ENCODE peak calls at places on chromosomes 2 and 18, in seven cellular contexts. K is K562, L is HepG2, E is SK-N-SH, G is HCT116, R is GM12878, V is H1. N is an unnamed sample.

GRCh38 chr2:83879127-83879526 is 580.0 kb downstream of the SUCLG1 start:
- DNase-seq in K (no peak), G (no peak), R (no peak), L (no peak), E (no peak), V (no peak), N (peak)

GRCh38 chr2:151665959-151666358 is 68.3 kb downstream of the NEB start:
- DNase-seq in V (no peak), L (no peak), E (no peak), G (no peak), K (no peak), R (no peak), N (no peak)

GRCh38 chr2:200026312-200026711 is 70.9 kb downstream of the MAIP1 start:
- DNase-seq in L (no peak), V (no peak), R (no peak), K (no peak), E (no peak), G (no peak), N (no peak)

GRCh38 chr2:153163055-153163454 is 315.5 kb downstream of the RPRM start:
- DNase-seq in E (peak), R (no peak), V (peak), G (peak), L (peak), K (no peak), N (peak)

GRCh38 chr2:118698564-118698963 is 148.9 kb downstream of the EN1 start:
- DNase-seq in G (no peak), E (no peak), R (no peak), V (no peak), L (no peak), K (no peak), N (no peak)

GRCh38 chr2:21820271-21820670 is 696.5 kb downstream of the TDRD15 start:
- DNase-seq in E (no peak), L (no peak), K (no peak), G (no peak), R (no peak), V (no peak), N (no peak)

GRCh38 chr2:152189622-152190495 is 14.3 kb upstream of the STAM2 start:
- DNase-seq in E (peak), V (no peak), R (no peak), K (peak), L (peak), G (peak), N (peak)

GRCh38 chr2:150974864-150975263 is 286.8 kb downstream of the RBM43 start:
- DNase-seq in V (no peak), L (no peak), G (no peak), E (no peak), K (no peak), R (no peak), N (no peak)

GRCh38 chr2:23384551-23385349 is at the start of gene KLHL29:
- DNase-seq in L (no peak), R (no peak), G (no peak), K (peak), E (peak), V (no peak), N (no peak)

GRCh38 chr2:81976998-81977397 is 1672.4 kb upstream of the LRRTM1 start:
- DNase-seq in R (no peak), G (no peak), K (no peak), L (no peak), V (no peak), E (no peak), N (no peak)

GRCh38 chr2:101983928-101984327 is 7.8 kb upstream of the IL1R2 start:
- DNase-seq in G (no peak), V (no peak), K (no peak), E (peak), L (peak), R (no peak), N (peak)

GRCh38 chr2:104474725-104475124 is 379.2 kb upstream of the POU3F3 start:
- DNase-seq in G (no peak), K (no peak), E (no peak), L (no peak), R (no peak), V (no peak), N (no peak)

GRCh38 chr2:157935378-157935726 is 59.2 kb upstream of the ACVR1 start:
- DNase-seq in L (no peak), E (no peak), G (no peak), V (no peak), R (no peak), K (no peak), N (no peak)

GRCh38 chr18:52694804-52695203 is 354.8 kb downstream of the DCC start:
- DNase-seq in G (no peak), V (no peak), E (peak), K (no peak), R (no peak), L (no peak), N (peak)

GRCh38 chr2:241080405-241081189 is 21.5 kb downstream of the MTERF4 start:
- DNase-seq in R (no peak), L (no peak), E (no peak), V (no peak), K (no peak), G (no peak), N (no peak)

GRCh38 chr2:119463990-119464389 is 32.3 kb downstream of the TMEM37 start:
- DNase-seq in R (no peak), L (no peak), G (no peak), E (no peak), V (no peak), K (no peak), N (no peak)

GRCh38 chr2:196239622-196240587 is 68.5 kb upstream of the STK17B start:
- DNase-seq in G (peak), V (no peak), E (no peak), K (peak), L (no peak), R (peak), N (no peak)

GRCh38 chr2:39620067-39620466 is 45.6 kb upstream of the TMEM178A start:
- DNase-seq in K (peak), V (no peak), E (peak), R (no peak), G (no peak), L (peak), N (no peak)

GRCh38 chr2:226403360-226403759 is 396.3 kb downstream of the IRS1 start:
- DNase-seq in V (no peak), L (peak), G (no peak), R (no peak), E (no peak), K (no peak), N (no peak)

GRCh38 chr2:127400897-127401756 is 13.4 kb upstream of the MAP3K2 start:
- DNase-seq in R (no peak), K (no peak), L (peak), E (no peak), G (no peak), V (no peak), N (no peak)

GRCh38 chr2:158154596-158154995 is 52.9 kb downstream of the UPP2 start:
- DNase-seq in V (no peak), R (no peak), K (no peak), G (no peak), E (no peak), L (no peak), N (no peak)

GRCh38 chr2:87401726-87402345 is 346.1 kb upstream of the PLGLB2 start:
- DNase-seq in E (no peak), L (no peak), K (no peak), G (no peak), R (no peak), V (no peak), N (no peak)

GRCh38 chr2:39730685-39731302 is 48.3 kb downstream of the THUMPD2 start:
- DNase-seq in R (no peak), V (no peak), L (peak), E (no peak), G (peak), K (peak), N (peak)

GRCh38 chr2:239329972-239330572 is 70.7 kb downstream of the HDAC4 start:
- DNase-seq in V (no peak), G (no peak), L (no peak), R (no peak), E (peak), K (no peak), N (no peak)

GRCh38 chr2:48946444-48947048 is 191.0 kb upstream of the LHCGR start:
- DNase-seq in G (peak), E (peak), V (no peak), R (peak), K (peak), L (peak), N (peak)

GRCh38 chr18:3486514-3486913 is 36.5 kb downstream of the TGIF1 start:
- DNase-seq in R (no peak), V (no peak), L (no peak), K (no peak), G (no peak), E (no peak), N (no peak)

GRCh38 chr2:6008186-6008585 is 316.0 kb downstream of the SOX11 start:
- DNase-seq in V (no peak), E (no peak), R (no peak), K (no peak), L (no peak), G (no peak), N (no peak)

GRCh38 chr18:4352746-4353522 is 102.2 kb downstream of the DLGAP1 start:
- DNase-seq in K (no peak), G (no peak), L (no peak), E (no peak), R (no peak), V (peak), N (no peak)

DNA sequence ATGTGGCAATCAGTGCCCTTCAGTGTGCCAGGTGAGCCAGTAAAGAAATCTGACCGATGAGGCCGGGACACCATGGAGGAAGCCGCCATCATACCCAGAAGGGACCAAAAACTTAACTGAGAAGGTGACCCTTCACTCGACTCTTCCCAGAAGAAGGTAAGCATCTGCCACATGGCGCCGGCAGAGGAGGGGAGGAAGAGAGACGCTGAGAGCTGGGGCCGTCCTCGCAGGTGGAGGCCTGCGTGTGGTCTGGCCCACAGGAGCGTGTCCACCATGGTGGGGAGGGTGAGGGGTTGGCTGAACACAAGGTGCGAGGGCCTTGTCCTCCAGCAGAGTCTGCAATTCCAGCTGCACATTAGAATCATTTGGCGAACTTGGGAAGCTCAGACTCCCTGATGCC is 513.1 kb upstream of the RAB6C start:
- DNase-seq in V (no peak), K (no peak), L (no peak), E (no peak), G (no peak), R (no peak), N (no peak)
- TF ChIP-seq JUND in V (no peak), K (no peak), L (no peak), E (no peak), G (no peak), R (no peak), N (no peak)

GRCh38 chr2:220949476-220949875 is 622.6 kb downstream of the EPHA4 start:
- DNase-seq in R (no peak), G (no peak), E (no peak), K (no peak), V (no peak), L (no peak), N (no peak)
- TF ChIP-seq JUND in R (no peak), G (no peak), E (no peak), K (no peak), V (no peak), L (no peak), N (no peak)

DNA sequence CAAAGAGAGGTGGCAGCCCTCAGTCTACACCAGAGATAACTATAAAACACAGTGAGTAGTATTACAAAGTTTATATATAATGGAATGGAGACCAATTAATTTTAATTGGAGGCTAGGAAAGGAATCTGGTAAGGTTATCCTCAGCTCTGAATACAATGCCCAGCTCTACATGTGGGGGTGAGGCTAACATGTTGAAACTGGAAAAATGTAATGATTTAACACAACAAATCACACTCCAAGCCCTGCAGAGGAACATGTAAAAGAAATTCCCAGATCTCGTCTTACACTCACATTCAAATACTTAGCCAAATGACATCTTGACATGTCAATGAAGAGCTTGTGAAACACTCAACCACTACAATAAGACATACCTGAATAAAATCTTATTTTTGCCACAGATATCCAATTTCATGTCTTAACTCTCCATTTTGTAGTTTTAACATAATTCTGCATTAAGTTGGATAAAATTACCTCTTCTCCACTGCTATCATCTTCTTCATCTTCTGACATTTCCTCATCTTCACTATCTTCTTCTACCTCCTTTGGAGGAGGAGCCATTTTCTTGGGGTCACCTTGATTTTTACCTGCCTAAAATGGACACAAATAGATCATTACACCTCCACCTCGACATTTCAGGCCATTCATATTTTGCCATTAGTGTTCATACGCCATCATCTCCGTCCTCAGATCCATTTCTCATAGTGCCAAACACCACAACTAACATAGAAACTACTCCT is 1.4 kb downstream of the NCL start:
- DNase-seq in R (no peak), G (no peak), K (no peak), V (no peak), L (no peak), E (no peak), N (no peak)
- TF ChIP-seq JUND in R (no peak), G (no peak), K (no peak), V (no peak), L (no peak), E (no peak), N (no peak)

GRCh38 chr2:10901160-10901559 is 10.6 kb upstream of the KCNF1 start:
- DNase-seq in G (peak), V (no peak), E (no peak), R (no peak), L (no peak), K (no peak), N (peak)

GRCh38 chr2:10901565-10901964 is 10.2 kb upstream of the KCNF1 start:
- DNase-seq in L (no peak), E (no peak), R (no peak), G (no peak), V (no peak), K (no peak), N (no peak)

GRCh38 chr2:10903861-10904210 is 7.9 kb upstream of the KCNF1 start:
- DNase-seq in V (no peak), R (no peak), K (no peak), E (no peak), G (no peak), L (no peak), N (no peak)

GRCh38 chr2:10897956-10898355 is 13.8 kb upstream of the KCNF1 start:
- DNase-seq in E (no peak), L (no peak), V (no peak), R (no peak), K (no peak), G (no peak), N (no peak)

DNA sequence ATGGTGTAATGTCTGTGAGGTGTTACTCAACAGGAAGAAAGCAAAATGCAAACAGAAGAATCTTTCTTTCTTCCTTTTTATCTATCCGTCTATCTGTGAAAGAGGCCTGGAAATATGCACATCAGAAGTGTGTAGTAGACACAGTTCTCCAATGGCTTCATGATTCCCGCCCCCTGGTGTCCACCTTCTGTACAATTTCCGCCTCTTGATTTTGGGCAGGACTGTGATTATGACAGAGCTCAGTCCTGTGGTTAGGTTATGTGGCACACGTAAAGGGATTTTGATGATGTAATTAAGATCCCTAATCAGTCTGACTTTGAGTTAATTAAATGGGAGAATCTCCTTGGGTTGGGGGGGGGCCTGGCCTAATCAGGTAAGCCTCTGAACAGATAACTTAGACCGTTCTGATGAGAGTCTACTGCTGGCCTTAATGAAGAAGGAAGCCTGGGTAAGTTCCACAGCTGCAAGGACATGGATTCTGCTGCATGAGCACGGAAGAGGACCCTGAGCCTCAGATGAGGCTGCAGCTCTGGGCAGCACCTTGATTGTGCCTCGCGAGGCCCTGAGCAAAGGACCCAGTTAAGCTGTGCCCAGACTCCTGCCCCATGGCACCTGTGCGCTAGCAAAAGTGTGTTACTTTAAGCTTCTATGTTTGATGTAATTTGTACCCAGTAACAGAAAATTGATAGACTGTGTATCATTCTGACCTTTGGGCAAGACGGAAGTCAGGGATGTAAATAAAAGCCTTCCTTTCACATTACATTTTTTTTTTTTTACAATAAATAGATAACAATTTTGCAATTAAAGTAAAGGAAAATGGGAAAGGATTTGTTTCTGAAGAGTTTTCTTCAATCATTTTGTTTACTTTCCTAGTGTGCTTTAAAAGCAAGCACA is 11.3 kb upstream of the KCNF1 start:
- DNase-seq in V (no peak), R (no peak), K (peak), E (peak), L (peak), G (peak), N (no peak)
- TF ChIP-seq JUND in V (no peak), R (no peak), K (no peak), E (no peak), L (no peak), G (no peak), N (no peak)

DNA sequence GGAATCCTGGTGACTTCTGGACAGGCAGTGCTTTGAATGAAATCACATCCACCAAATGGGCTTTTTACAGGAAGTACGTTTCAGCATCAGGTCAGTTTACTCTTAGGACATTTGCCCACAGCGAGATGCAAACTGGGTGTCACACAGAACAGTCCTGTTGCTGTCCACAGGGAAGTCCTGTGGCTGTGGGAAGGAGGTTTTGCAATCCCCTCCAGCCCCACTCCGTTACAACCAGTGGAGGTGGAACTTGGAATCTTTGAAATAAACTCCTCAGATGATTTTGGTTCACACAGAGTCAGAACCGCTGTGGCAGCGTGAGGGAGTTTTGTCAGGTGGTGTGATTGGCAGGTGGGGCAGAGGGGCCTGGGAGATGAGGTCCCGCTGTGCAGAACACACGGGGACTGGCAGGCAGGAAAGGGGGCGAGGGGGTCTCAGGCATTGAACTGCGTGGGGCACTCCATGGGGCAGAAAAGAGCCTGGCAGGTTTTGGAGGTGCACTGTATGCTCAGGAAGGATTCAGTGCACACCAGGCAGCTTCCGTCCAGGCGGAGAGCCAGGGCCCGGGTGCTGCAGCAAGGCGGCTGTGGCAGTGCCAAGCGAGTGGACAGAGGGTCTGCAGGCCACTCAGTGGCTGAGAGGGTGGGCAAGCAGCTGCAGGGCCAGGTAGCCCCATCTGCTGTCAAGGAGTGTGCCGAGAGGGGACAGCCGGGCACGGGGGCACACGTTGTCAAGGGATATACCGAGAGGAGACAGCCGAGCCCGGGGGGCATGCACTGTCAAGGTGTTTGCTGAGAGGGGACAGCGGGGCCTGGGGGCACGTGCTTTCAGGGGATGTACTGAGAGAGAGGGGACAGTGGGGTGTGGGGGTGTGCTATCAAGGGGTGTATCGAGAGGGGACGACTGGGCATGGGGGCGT is 148.7 kb downstream of the LDLRAD4 start:
- DNase-seq in E (no peak), V (no peak), K (no peak), R (no peak), G (no peak), L (no peak), N (no peak)
- TF ChIP-seq JUND in E (no peak), V (no peak), K (no peak), R (no peak), G (no peak), L (no peak), N (no peak)

GRCh38 chr2:120914839-120915521 is 179.3 kb downstream of the GLI2 start:
- DNase-seq in E (no peak), R (no peak), G (no peak), V (no peak), K (peak), L (peak), N (peak)
- TF ChIP-seq JUND in E (no peak), R (no peak), G (no peak), V (no peak), K (peak), L (no peak), N (no peak)

DNA sequence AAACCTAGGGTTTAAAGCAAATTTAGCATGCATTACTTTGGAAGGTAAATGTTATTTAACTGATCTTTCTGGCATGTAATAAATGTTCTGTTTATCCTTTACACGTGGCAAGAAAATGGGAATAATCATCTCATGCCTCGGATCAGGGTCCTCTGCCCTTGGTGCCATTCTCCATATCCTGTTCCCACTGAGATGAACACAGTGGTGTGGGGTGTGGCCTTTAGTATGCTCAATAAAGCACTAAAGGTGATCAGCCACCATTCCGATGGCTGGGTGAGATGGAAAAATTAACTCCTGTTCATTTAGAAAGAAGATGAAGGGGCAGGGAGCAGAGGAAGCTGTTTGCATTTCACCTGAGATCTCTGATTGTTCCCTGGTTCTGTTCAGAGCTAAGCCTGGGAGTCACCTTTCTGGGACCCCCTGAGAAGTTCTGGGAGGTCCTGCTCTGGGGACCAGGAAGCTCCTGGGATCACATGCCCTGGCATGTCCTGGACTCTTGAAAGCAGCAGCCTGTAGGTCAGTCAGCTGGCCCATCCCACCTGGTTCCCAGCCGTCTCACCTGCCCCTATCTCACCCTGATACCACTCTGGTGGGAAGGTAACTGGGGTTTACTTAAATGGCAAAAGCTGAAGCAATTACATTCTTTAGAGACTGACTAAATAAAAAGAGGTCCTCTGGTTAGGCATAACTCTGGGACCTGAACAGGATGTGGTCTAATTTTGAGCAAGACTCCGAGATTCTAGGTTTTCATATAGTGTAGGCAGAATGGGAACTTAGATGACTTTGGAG is 288.9 kb upstream of the EPAS1 start:
- DNase-seq in K (no peak), E (no peak), G (no peak), V (no peak), R (no peak), L (no peak), N (no peak)
- TF ChIP-seq JUND in K (no peak), E (no peak), G (no peak), V (no peak), R (no peak), L (no peak), N (no peak)